ENCODE peak calls at places on chromosomes 2 and 18, in seven cellular contexts. F, T, A, C, X, J and L are unnamed samples.

GRCh38 chr18:61556862-61557261 is 223.6 kb downstream of the CDH20 start:
- DNase-seq in X (no peak), C (no peak), F (no peak), T (no peak), J (no peak), A (no peak), L (no peak)

GRCh38 chr2:239596298-239596697 is 195.5 kb upstream of the HDAC4 start:
- DNase-seq in F (no peak), C (no peak), X (no peak), A (no peak), J (no peak), T (peak), L (no peak)

GRCh38 chr2:15588329-15588919 is 3.2 kb upstream of the DDX1 start:
- DNase-seq in A (peak), F (no peak), T (peak), J (no peak), C (no peak), X (no peak), L (no peak)

GRCh38 chr2:85134255-85135065 is 1.3 kb downstream of the TCF7L1 start:
- DNase-seq in X (no peak), J (no peak), T (peak), A (peak), F (no peak), C (peak), L (no peak)

GRCh38 chr2:105100064-105100840 is 62.4 kb downstream of the MRPS9 start:
- DNase-seq in X (no peak), J (no peak), F (no peak), T (no peak), C (no peak), A (no peak), L (no peak)

GRCh38 chr2:215713393-215713792 is 277.5 kb upstream of the FN1 start:
- DNase-seq in T (no peak), A (peak), J (no peak), F (no peak), X (peak), C (no peak), L (peak)

GRCh38 chr2:130261970-130262760 is 63.9 kb upstream of the TUBA3E start:
- DNase-seq in A (no peak), F (no peak), T (no peak), J (no peak), C (no peak), X (no peak), L (no peak)

GRCh38 chr2:51624995-51625394 is 593.1 kb upstream of the NRXN1 start:
- DNase-seq in X (peak), T (no peak), J (no peak), C (no peak), F (no peak), A (no peak), L (no peak)

GRCh38 chr18:80046961-80047541 is 12.8 kb downstream of the RBFA start:
- DNase-seq in A (no peak), T (no peak), J (no peak), C (no peak), X (no peak), F (no peak), L (no peak)